ENCODE peak calls at places on chromosomes 3 and 15, in four cellular contexts. One of them, this sample, is unnamed.

GRCh38 chr3:15977598-15978232 is 179.9 kb upstream of the ANKRD28 start:
- DNase-seq in GM12878: no peak
- DNase-seq in IMR-90: no peak
- DNase-seq in K562: no peak
- DNase-seq in this sample: no peak

GRCh38 chr3:51145811-51146585 is 239.1 kb upstream of the MANF start:
- DNase-seq in IMR-90: no peak
- DNase-seq in GM12878: no peak
- DNase-seq in K562: no peak
- DNase-seq in this sample: no peak

GRCh38 chr3:46603461-46604062 is 8.8 kb upstream of the FAM240A start:
- DNase-seq in GM12878: no peak
- DNase-seq in IMR-90: no peak
- DNase-seq in K562: no peak
- DNase-seq in this sample: no peak

GRCh38 chr3:20572473-20572872 is 386.5 kb upstream of the SGO1 start:
- DNase-seq in IMR-90: no peak
- DNase-seq in GM12878: no peak
- DNase-seq in K562: no peak
- DNase-seq in this sample: no peak

GRCh38 chr3:196073188-196073838 is 8.6 kb downstream of the TFRC start:
- DNase-seq in IMR-90: peak
- DNase-seq in K562: peak
- DNase-seq in GM12878: peak
- DNase-seq in this sample: peak

GRCh38 chr3:171282041-171282440 is 178.2 kb downstream of the TNIK start:
- DNase-seq in IMR-90: peak
- DNase-seq in GM12878: no peak
- DNase-seq in K562: no peak
- DNase-seq in this sample: peak

GRCh38 chr3:157125101-157125500 is 34.8 kb downstream of the CCNL1 start:
- DNase-seq in GM12878: no peak
- DNase-seq in K562: no peak
- DNase-seq in IMR-90: no peak
- DNase-seq in this sample: no peak

GRCh38 chr3:29170894-29171582 is 109.8 kb upstream of the RBMS3 start:
- DNase-seq in GM12878: no peak
- DNase-seq in K562: no peak
- DNase-seq in IMR-90: peak
- DNase-seq in this sample: peak

GRCh38 chr3:188316021-188316722 is 162.2 kb downstream of the LPP start:
- DNase-seq in IMR-90: no peak
- DNase-seq in GM12878: no peak
- DNase-seq in K562: no peak
- DNase-seq in this sample: no peak

GRCh38 chr3:126124148-126124868 is 40.4 kb upstream of the SLC41A3 start:
- DNase-seq in GM12878: no peak
- DNase-seq in IMR-90: no peak
- DNase-seq in K562: no peak
- DNase-seq in this sample: no peak

GRCh38 chr3:61358364-61358763 is 107.1 kb upstream of the FHIT start:
- DNase-seq in GM12878: peak
- DNase-seq in K562: no peak
- DNase-seq in IMR-90: no peak
- DNase-seq in this sample: no peak

GRCh38 chr3:11204697-11205397 is 50.6 kb downstream of the HRH1 start:
- DNase-seq in GM12878: no peak
- DNase-seq in K562: no peak
- DNase-seq in IMR-90: no peak
- DNase-seq in this sample: no peak

GRCh38 chr3:105649469-105649868 is 219.3 kb downstream of the CBLB start:
- DNase-seq in GM12878: no peak
- DNase-seq in K562: no peak
- DNase-seq in IMR-90: no peak
- DNase-seq in this sample: no peak

GRCh38 chr3:67090472-67090871 is 92.4 kb downstream of the KBTBD8 start:
- DNase-seq in IMR-90: peak
- DNase-seq in K562: no peak
- DNase-seq in GM12878: no peak
- DNase-seq in this sample: peak

GRCh38 chr3:122079524-122079923 is 24.4 kb downstream of the CD86 start:
- DNase-seq in K562: no peak
- DNase-seq in IMR-90: no peak
- DNase-seq in GM12878: no peak
- DNase-seq in this sample: no peak

GRCh38 chr3:122078235-122078935 is 23.2 kb downstream of the CD86 start:
- DNase-seq in K562: no peak
- DNase-seq in GM12878: no peak
- DNase-seq in IMR-90: no peak
- DNase-seq in this sample: no peak

GRCh38 chr3:122080188-122080587 is 25.0 kb downstream of the CD86 start:
- DNase-seq in IMR-90: no peak
- DNase-seq in K562: no peak
- DNase-seq in GM12878: no peak
- DNase-seq in this sample: no peak

GRCh38 chr3:122082357-122082756 is 27.2 kb downstream of the CD86 start:
- DNase-seq in IMR-90: no peak
- DNase-seq in GM12878: no peak
- DNase-seq in K562: no peak
- DNase-seq in this sample: no peak

GRCh38 chr3:122081543-122081942 is 26.4 kb downstream of the CD86 start:
- DNase-seq in GM12878: no peak
- DNase-seq in K562: no peak
- DNase-seq in IMR-90: no peak
- DNase-seq in this sample: no peak
- TF ChIP-seq FOS in GM12878: no peak
- TF ChIP-seq FOS in K562: no peak
- TF ChIP-seq FOS in IMR-90: no peak
- TF ChIP-seq FOS in this sample: no peak

DNA sequence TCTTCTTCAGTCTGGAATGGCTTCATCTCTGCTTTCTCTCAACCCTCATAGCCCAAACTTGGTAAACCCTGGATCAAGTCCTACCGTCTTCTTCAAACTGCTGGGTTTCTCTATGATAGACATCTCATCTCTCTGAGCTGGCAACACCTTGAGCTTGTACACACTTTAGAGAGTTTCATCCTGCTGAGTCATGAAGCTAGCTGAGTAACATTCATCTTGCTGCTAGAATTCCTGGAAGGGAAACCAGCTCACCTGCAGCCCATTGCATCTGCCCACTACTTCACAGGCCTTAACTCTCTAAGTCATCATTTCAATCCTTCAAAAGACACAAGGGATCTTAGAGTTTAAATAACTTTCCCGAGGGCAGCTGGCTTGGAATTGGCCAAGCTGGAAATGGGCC is 175.5 kb upstream of the RORA start:
- DNase-seq in GM12878: no peak
- DNase-seq in IMR-90: no peak
- DNase-seq in K562: no peak
- DNase-seq in this sample: no peak
- TF ChIP-seq FOS in GM12878: no peak
- TF ChIP-seq FOS in IMR-90: no peak
- TF ChIP-seq FOS in K562: no peak
- TF ChIP-seq FOS in this sample: no peak

DNA sequence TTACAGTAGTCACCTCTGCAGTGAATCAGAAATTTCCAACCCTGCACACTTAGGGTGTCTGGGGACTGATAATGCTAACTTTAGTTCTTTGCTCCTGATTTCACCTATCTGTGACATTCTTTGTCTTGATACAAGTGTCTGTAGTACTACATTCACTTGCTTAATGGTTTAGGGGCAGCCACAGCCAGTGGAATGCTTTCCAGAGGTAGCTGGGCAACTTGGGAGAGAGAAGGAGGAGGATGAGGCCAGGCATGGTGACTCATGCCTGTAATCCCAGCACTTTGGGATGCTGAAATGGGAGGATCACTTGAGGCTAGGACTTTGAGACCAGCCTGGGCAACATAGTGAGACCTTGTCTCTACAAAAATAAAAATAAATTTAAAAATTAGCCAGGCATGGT is 8.5 kb downstream of the BAHD1 start:
- DNase-seq in K562: no peak
- DNase-seq in GM12878: no peak
- DNase-seq in IMR-90: peak
- DNase-seq in this sample: no peak
- TF ChIP-seq FOS in K562: no peak
- TF ChIP-seq FOS in GM12878: no peak
- TF ChIP-seq FOS in IMR-90: peak
- TF ChIP-seq FOS in this sample: no peak

GRCh38 chr15:72682772-72683171 is 3.2 kb downstream of the HIGD2B start:
- DNase-seq in IMR-90: no peak
- DNase-seq in GM12878: no peak
- DNase-seq in K562: no peak
- DNase-seq in this sample: no peak

GRCh38 chr15:72680931-72681330 is 5.1 kb downstream of the HIGD2B start:
- DNase-seq in GM12878: no peak
- DNase-seq in IMR-90: no peak
- DNase-seq in K562: no peak
- DNase-seq in this sample: no peak

GRCh38 chr15:72685925-72686794 is at the start of the genes BBS4 and HIGD2B:
- DNase-seq in K562: peak
- DNase-seq in IMR-90: peak
- DNase-seq in GM12878: peak
- DNase-seq in this sample: peak

GRCh38 chr15:72688697-72689096 is 2.7 kb downstream of the BBS4 start:
- DNase-seq in K562: no peak
- DNase-seq in GM12878: no peak
- DNase-seq in IMR-90: no peak
- DNase-seq in this sample: no peak

GRCh38 chr15:72685301-72685924 is 569 bp downstream of the HIGD2B start:
- DNase-seq in GM12878: no peak
- DNase-seq in K562: no peak
- DNase-seq in IMR-90: peak
- DNase-seq in this sample: peak
- TF ChIP-seq FOS in GM12878: no peak
- TF ChIP-seq FOS in K562: no peak
- TF ChIP-seq FOS in IMR-90: no peak
- TF ChIP-seq FOS in this sample: no peak

DNA sequence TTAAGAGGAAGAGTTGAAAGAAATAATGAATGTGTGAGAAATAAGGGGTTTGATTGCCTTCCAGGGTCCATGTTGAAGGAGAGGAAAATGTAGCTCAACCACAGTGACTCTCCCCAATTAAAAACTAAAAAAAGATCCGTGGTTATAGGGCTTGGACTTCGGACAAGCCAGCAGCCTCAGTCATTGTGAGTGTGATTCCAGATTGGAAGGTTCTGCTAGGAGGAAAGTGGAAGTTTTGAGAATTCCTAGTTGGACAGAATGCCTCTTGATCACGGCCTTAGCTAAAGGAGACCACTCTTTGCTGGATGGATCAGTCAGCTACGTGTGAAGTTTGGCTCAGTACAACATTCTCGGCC is 27.3 kb downstream of the FLNB start:
- DNase-seq in IMR-90: no peak
- DNase-seq in K562: no peak
- DNase-seq in GM12878: no peak
- DNase-seq in this sample: no peak
- TF ChIP-seq FOS in IMR-90: no peak
- TF ChIP-seq FOS in K562: no peak
- TF ChIP-seq FOS in GM12878: no peak
- TF ChIP-seq FOS in this sample: no peak

GRCh38 chr15:42118650-42119531 is 24.5 kb upstream of the PLA2G4D start:
- DNase-seq in K562: no peak
- DNase-seq in GM12878: no peak
- DNase-seq in IMR-90: no peak
- DNase-seq in this sample: no peak
- TF ChIP-seq FOS in K562: no peak
- TF ChIP-seq FOS in GM12878: no peak
- TF ChIP-seq FOS in IMR-90: no peak
- TF ChIP-seq FOS in this sample: no peak

DNA sequence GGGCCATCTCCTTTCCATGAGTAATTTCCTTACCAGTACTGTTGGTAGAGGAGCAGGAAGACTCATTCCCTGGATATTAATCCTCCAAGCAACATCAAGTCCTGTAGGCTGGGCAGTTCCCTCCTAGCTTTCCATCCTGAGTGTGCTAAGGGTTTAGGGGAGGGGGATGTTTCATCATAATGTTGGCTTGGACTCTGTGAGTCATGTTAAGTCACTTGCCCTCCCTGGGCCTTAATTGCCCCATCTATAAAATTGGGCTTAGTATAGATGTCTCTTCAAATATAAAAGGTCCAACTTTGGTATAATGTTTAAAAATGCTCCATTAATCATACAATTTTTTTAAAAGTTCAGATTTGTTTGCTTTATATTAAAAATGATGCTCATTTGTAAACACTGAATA is 52.7 kb downstream of the TLE3 start:
- DNase-seq in IMR-90: peak
- DNase-seq in K562: no peak
- DNase-seq in GM12878: no peak
- DNase-seq in this sample: no peak
- TF ChIP-seq FOS in IMR-90: no peak
- TF ChIP-seq FOS in K562: no peak
- TF ChIP-seq FOS in GM12878: no peak
- TF ChIP-seq FOS in this sample: peak

DNA sequence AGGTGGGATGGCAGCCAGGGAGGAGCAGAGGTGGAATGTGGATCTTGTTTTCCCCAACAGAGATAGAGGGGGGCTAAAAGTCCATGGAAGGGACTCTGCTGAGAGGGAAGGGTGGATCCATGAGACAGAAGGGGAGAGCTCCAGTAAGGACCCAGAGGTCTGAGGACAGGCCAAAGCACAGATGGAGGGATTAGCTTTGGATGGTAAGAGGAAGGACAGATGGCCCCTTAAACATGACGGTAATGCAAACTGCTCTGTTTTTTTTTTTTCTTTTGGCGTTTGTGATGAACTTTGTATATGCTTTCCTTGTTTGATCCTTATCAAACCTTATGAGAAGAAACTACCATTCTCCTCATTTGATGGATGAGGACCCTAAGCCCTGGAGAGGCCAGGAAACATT is 96.2 kb downstream of the IGF1R start:
- DNase-seq in GM12878: no peak
- DNase-seq in IMR-90: no peak
- DNase-seq in K562: no peak
- DNase-seq in this sample: no peak
- TF ChIP-seq FOS in GM12878: no peak
- TF ChIP-seq FOS in IMR-90: no peak
- TF ChIP-seq FOS in K562: no peak
- TF ChIP-seq FOS in this sample: no peak

DNA sequence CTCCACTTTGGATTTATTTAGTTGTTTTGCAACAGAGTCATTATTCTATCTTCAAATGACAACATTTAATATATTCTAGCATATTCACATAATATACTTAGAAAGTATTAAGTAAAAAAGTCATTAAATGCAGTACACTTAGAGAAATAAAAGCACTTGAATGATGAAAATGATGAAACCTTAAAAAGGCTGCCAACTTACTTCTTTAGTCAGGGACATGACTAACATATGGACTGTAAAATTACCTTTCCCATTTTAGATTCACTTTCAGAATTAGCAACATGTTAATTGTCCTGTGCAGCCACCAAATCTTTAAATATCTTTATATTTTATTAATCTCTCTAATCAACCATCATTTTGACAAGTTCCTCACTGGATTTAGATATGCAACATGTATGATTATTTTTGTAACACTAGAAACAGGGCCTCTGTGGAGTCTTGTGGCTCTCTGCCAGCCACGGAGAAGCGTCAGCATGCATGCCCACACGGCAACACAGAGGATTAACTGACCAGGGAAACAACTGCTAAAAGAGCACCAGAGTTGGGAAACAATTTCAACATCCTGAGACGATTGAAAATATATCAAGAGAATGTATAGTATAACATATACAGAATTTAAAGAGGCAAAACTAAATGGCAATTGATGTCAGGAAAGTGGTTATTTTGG is 95.7 kb downstream of the ANO10 start:
- DNase-seq in IMR-90: peak
- DNase-seq in GM12878: no peak
- DNase-seq in K562: no peak
- DNase-seq in this sample: no peak
- TF ChIP-seq FOS in IMR-90: no peak
- TF ChIP-seq FOS in GM12878: no peak
- TF ChIP-seq FOS in K562: no peak
- TF ChIP-seq FOS in this sample: no peak